ENCODE peak calls at places on chromosomes 3 and 15, in nine cellular contexts. G is NCI-H774; F is H54; X is RCC 7860; R is astrocyte; C is aorta; J is activated T-helper 1 cell treated with anti-CD3 and anti-CD28 coated beads, Interleukin-2, amount 50 U/mL, for 16 hours; S is A172; A is M059J. V is an unnamed sample.
A peak's percentile ranks its signal among the peaks of the same experiment; 100 is the strongest.

GRCh38 chr3:113626513-113627371 is 69.7 kb downstream of the USF3 start:
- DNase-seq in G (peak; percentile 7), F (peak; percentile 53), X (peak; percentile 39), R (peak; percentile 42), C (peak; percentile 79), J (no peak), S (peak; percentile 72), A (peak; percentile 75), V (no peak)

GRCh38 chr3:66199089-66199473 is 21.7 kb upstream of the SLC25A26 start:
- DNase-seq in G (no peak), F (no peak), X (no peak), R (no peak), C (no peak), J (no peak), S (no peak), A (no peak), V (no peak)

GRCh38 chr3:181710581-181711255 is 1.0 kb upstream of the SOX2 start:
- DNase-seq in G (peak; percentile 86), F (no peak), X (no peak), R (peak; percentile 52), C (no peak), J (no peak), S (no peak), A (peak; percentile 58), V (no peak)

GRCh38 chr3:196216081-196216564 is at the start of gene SLC51A:
- DNase-seq in G (no peak), F (no peak), X (no peak), R (no peak), C (no peak), J (no peak), S (no peak), A (no peak), V (no peak)

GRCh38 chr15:36887214-36888017 is 212.9 kb downstream of the MEIS2 start:
- DNase-seq in G (no peak), F (no peak), X (no peak), R (peak; percentile 59), C (peak; percentile 80), J (no peak), S (no peak), A (peak; percentile 62), V (no peak)

GRCh38 chr3:50150863-50151686 is 4.0 kb upstream of the SEMA3F start:
- DNase-seq in G (no peak), F (no peak), X (no peak), R (no peak), C (no peak), J (no peak), S (no peak), A (no peak), V (no peak)

GRCh38 chr3:66472313-66473134 is 28.3 kb downstream of the LRIG1 start:
- DNase-seq in G (no peak), F (peak; percentile 63), X (peak; percentile 6), R (peak; percentile 90), C (no peak), J (peak; percentile 38), S (peak; percentile 87), A (peak; percentile 71), V (no peak)

GRCh38 chr3:132135628-132136333 is 101.0 kb upstream of the CPNE4 start:
- DNase-seq in G (no peak), F (peak; percentile 70), X (peak; percentile 97), R (peak; percentile 99), C (no peak), J (no peak), S (peak; percentile 95), A (peak; percentile 98), V (no peak)

GRCh38 chr3:36201546-36201945 is 178.8 kb upstream of the STAC start:
- DNase-seq in G (no peak), F (no peak), X (no peak), R (no peak), C (no peak), J (no peak), S (no peak), A (no peak), V (no peak)

GRCh38 chr3:182628531-182628930 is 164.8 kb upstream of the ATP11B start:
- DNase-seq in G (no peak), F (no peak), X (no peak), R (no peak), C (no peak), J (no peak), S (no peak), A (no peak), V (no peak)

GRCh38 chr3:160725326-160725725 is 30.7 kb upstream of the PPM1L start:
- DNase-seq in G (no peak), F (no peak), X (no peak), R (no peak), C (no peak), J (no peak), S (no peak), A (no peak), V (no peak)

GRCh38 chr3:49454457-49454856 is 15.6 kb upstream of the DAG1 start:
- DNase-seq in G (no peak), F (no peak), X (peak; percentile 9), R (no peak), C (no peak), J (no peak), S (no peak), A (peak; percentile 48), V (no peak)

GRCh38 chr3:17088017-17088416 is 203.3 kb downstream of the PLCL2 start:
- DNase-seq in G (no peak), F (no peak), X (no peak), R (no peak), C (no peak), J (no peak), S (no peak), A (no peak), V (no peak)

GRCh38 chr15:48541659-48542334 is 103.7 kb downstream of the FBN1 start:
- DNase-seq in G (no peak), F (peak; percentile 10), X (no peak), R (peak; percentile 82), C (no peak), J (no peak), S (peak; percentile 63), A (peak; percentile 96), V (no peak)

GRCh38 chr3:57935539-57935938 is 72.7 kb upstream of the FLNB start:
- DNase-seq in G (no peak), F (no peak), X (no peak), R (no peak), C (no peak), J (no peak), S (no peak), A (no peak), V (no peak)

GRCh38 chr3:58720526-58720925 is 54.0 kb upstream of the FAM3D start:
- DNase-seq in G (no peak), F (no peak), X (no peak), R (no peak), C (no peak), J (no peak), S (no peak), A (no peak), V (no peak)

GRCh38 chr3:55143928-55144671 is 216.2 kb upstream of the LRTM1 start:
- DNase-seq in G (no peak), F (no peak), X (peak; percentile 31), R (peak; percentile 91), C (no peak), J (no peak), S (no peak), A (peak; percentile 67), V (no peak)

GRCh38 chr3:69420781-69421520 is 35.1 kb upstream of the FRMD4B start:
- DNase-seq in G (no peak), F (no peak), X (no peak), R (peak; percentile 36), C (no peak), J (no peak), S (peak; percentile 30), A (peak; percentile 15), V (no peak)

GRCh38 chr3:111541911-111542483 is at the start of gene CD96:
- DNase-seq in G (no peak), F (no peak), X (no peak), R (peak; percentile 57), C (no peak), J (peak; percentile 51), S (no peak), A (peak; percentile 66), V (no peak)

V was measured in NCI-H2081 treated with DMSO at 0.1 percent for 48 hours.